ENCODE peak calls at places on chromosomes 11 and 22, in five cellular contexts. X is ovary, Y is posterior vena cava, I is GM23338, M is dorsolateral prefrontal cortex. P is an unnamed sample.

GRCh38 chr22:33326540-33327295 is 268.5 kb upstream of the SYN3 start:
- DNase-seq in I (no peak), Y (no peak), M (no peak), X (no peak), P (no peak)

GRCh38 chr11:20357150-20357549 is 6.4 kb upstream of the HTATIP2 start:
- DNase-seq in I (no peak), X (no peak), Y (no peak), M (no peak), P (no peak)

GRCh38 chr22:42684462-42685195 is 35.4 kb upstream of the CYB5R3 start:
- DNase-seq in I (no peak), M (no peak), Y (no peak), X (no peak), P (no peak)

GRCh38 chr11:116683982-116684381 is 88.8 kb downstream of the BUD13 start:
- DNase-seq in X (no peak), Y (no peak), M (no peak), I (no peak), P (no peak)

GRCh38 chr11:131906963-131907362 is 536.5 kb downstream of the NTM start:
- DNase-seq in X (no peak), Y (no peak), M (peak; percentile 60), I (peak; percentile 34), P (peak; percentile 10)

GRCh38 chr11:68273056-68273738 is 1.4 kb upstream of the C11orf24 start:
- DNase-seq in Y (peak; percentile 18), I (no peak), M (no peak), X (no peak), P (no peak)

GRCh38 chr11:68050371-68050841 is 11.6 kb downstream of the TCIRG1 start:
- DNase-seq in M (no peak), Y (no peak), I (no peak), X (no peak), P (no peak)

GRCh38 chr11:10485646-10486045 is 30.6 kb downstream of the AMPD3 start:
- DNase-seq in Y (no peak), I (no peak), X (no peak), M (no peak), P (no peak)

GRCh38 chr11:109695696-109696095 is 273.7 kb downstream of the C11orf87 start:
- DNase-seq in X (no peak), M (no peak), Y (no peak), I (no peak), P (no peak)

GRCh38 chr22:36445158-36445668 is 36.2 kb downstream of the TXN2 start:
- DNase-seq in M (no peak), Y (peak; percentile 92), I (peak; percentile 46), X (peak; percentile 78), P (no peak)

GRCh38 chr11:12508151-12508740 is 130.9 kb downstream of the PARVA start:
- DNase-seq in Y (no peak), M (no peak), X (peak; percentile 44), I (no peak), P (no peak)

GRCh38 chr22:31488988-31489617 is 539 bp downstream of the EIF4ENIF1 start:
- DNase-seq in Y (peak; percentile 82), X (peak; percentile 24), I (peak; percentile 65), M (peak; percentile 19), P (peak; percentile 23)

GRCh38 chr11:44777537-44778199 is 50.9 kb downstream of the TSPAN18 start:
- DNase-seq in Y (peak; percentile 35), I (no peak), M (no peak), X (no peak), P (no peak)

GRCh38 chr11:61384271-61385242 is 7.8 kb upstream of the TMEM216 start:
- DNase-seq in X (no peak), M (no peak), Y (no peak), I (peak; percentile 72), P (no peak)

GRCh38 chr22:33921576-33922181 is 1.4 kb upstream of the LARGE1 start:
- DNase-seq in Y (peak; percentile 88), X (peak; percentile 76), M (peak; percentile 64), I (peak; percentile 93), P (no peak)

P was measured in hypothalamus.